ENCODE peak calls at places on chromosomes 6 and 20, in ten cellular contexts. One of them, this sample, is unnamed.
A peak's percentile ranks its signal among the peaks of the same experiment; 100 is the strongest.

GRCh38 chr6:108945686-108946158 is 97.5 kb downstream of the ARMC2 start:
- DNase-seq in ELF-1: no peak
- DNase-seq in T1000: no peak
- DNase-seq in stimulated activated CD8-positive, alpha-beta memory T cell treated with anti-CD3 and anti-CD28 coated beads, Interleukin-12 subunit alpha, Interleukin-12 subunit beta, amount 100 ng/mL, for 4 hours: no peak
- DNase-seq in activated naive CD4-positive, alpha-beta T cell: no peak
- DNase-seq in T-helper 17 cell: no peak
- DNase-seq in LoVo: no peak
- DNase-seq in AG08396: peak; percentile 40
- DNase-seq in neural crest cell: no peak
- DNase-seq in neural progenitor cell: no peak
- DNase-seq in this sample: peak; percentile 42

GRCh38 chr20:34269996-34270627 is 28.9 kb downstream of the ASIP start:
- DNase-seq in T1000: no peak
- DNase-seq in stimulated activated CD8-positive, alpha-beta memory T cell treated with anti-CD3 and anti-CD28 coated beads, Interleukin-12 subunit alpha, Interleukin-12 subunit beta, amount 100 ng/mL, for 4 hours: no peak
- DNase-seq in neural progenitor cell: no peak
- DNase-seq in activated naive CD4-positive, alpha-beta T cell: no peak
- DNase-seq in ELF-1: no peak
- DNase-seq in T-helper 17 cell: no peak
- DNase-seq in neural crest cell: no peak
- DNase-seq in AG08396: no peak
- DNase-seq in LoVo: no peak
- DNase-seq in this sample: no peak

GRCh38 chr6:29797966-29798365 is 29.7 kb upstream of the HLA-G start:
- DNase-seq in neural crest cell: no peak
- DNase-seq in stimulated activated CD8-positive, alpha-beta memory T cell treated with anti-CD3 and anti-CD28 coated beads, Interleukin-12 subunit alpha, Interleukin-12 subunit beta, amount 100 ng/mL, for 4 hours: no peak
- DNase-seq in LoVo: no peak
- DNase-seq in T1000: no peak
- DNase-seq in neural progenitor cell: peak; percentile 54
- DNase-seq in T-helper 17 cell: no peak
- DNase-seq in activated naive CD4-positive, alpha-beta T cell: no peak
- DNase-seq in ELF-1: no peak
- DNase-seq in AG08396: no peak
- DNase-seq in this sample: no peak

GRCh38 chr20:18588554-18589043 is 745 bp downstream of the DTD1 start:
- DNase-seq in AG08396: no peak
- DNase-seq in ELF-1: no peak
- DNase-seq in T-helper 17 cell: no peak
- DNase-seq in stimulated activated CD8-positive, alpha-beta memory T cell treated with anti-CD3 and anti-CD28 coated beads, Interleukin-12 subunit alpha, Interleukin-12 subunit beta, amount 100 ng/mL, for 4 hours: no peak
- DNase-seq in LoVo: no peak
- DNase-seq in activated naive CD4-positive, alpha-beta T cell: no peak
- DNase-seq in T1000: no peak
- DNase-seq in neural progenitor cell: peak; percentile 58
- DNase-seq in neural crest cell: no peak
- DNase-seq in this sample: no peak

GRCh38 chr6:28633445-28634215 is 107.9 kb downstream of the GPX5 start:
- DNase-seq in T1000: no peak
- DNase-seq in neural progenitor cell: peak; percentile 49
- DNase-seq in neural crest cell: no peak
- DNase-seq in LoVo: no peak
- DNase-seq in ELF-1: no peak
- DNase-seq in AG08396: no peak
- DNase-seq in T-helper 17 cell: no peak
- DNase-seq in activated naive CD4-positive, alpha-beta T cell: no peak
- DNase-seq in stimulated activated CD8-positive, alpha-beta memory T cell treated with anti-CD3 and anti-CD28 coated beads, Interleukin-12 subunit alpha, Interleukin-12 subunit beta, amount 100 ng/mL, for 4 hours: no peak
- DNase-seq in this sample: no peak

GRCh38 chr6:160348552-160349441 is 619 bp downstream of the SLC22A3 start:
- DNase-seq in ELF-1: peak; percentile 64
- DNase-seq in T-helper 17 cell: no peak
- DNase-seq in T1000: peak; percentile 10
- DNase-seq in activated naive CD4-positive, alpha-beta T cell: no peak
- DNase-seq in AG08396: peak; percentile 32
- DNase-seq in neural progenitor cell: peak; percentile 65
- DNase-seq in neural crest cell: peak; percentile 36
- DNase-seq in stimulated activated CD8-positive, alpha-beta memory T cell treated with anti-CD3 and anti-CD28 coated beads, Interleukin-12 subunit alpha, Interleukin-12 subunit beta, amount 100 ng/mL, for 4 hours: no peak
- DNase-seq in LoVo: peak; percentile 31
- DNase-seq in this sample: peak; percentile 76

GRCh38 chr6:158498362-158498761 is 61.5 kb upstream of the TMEM181 start:
- DNase-seq in activated naive CD4-positive, alpha-beta T cell: no peak
- DNase-seq in T1000: no peak
- DNase-seq in T-helper 17 cell: no peak
- DNase-seq in LoVo: no peak
- DNase-seq in neural progenitor cell: no peak
- DNase-seq in stimulated activated CD8-positive, alpha-beta memory T cell treated with anti-CD3 and anti-CD28 coated beads, Interleukin-12 subunit alpha, Interleukin-12 subunit beta, amount 100 ng/mL, for 4 hours: no peak
- DNase-seq in ELF-1: no peak
- DNase-seq in AG08396: no peak
- DNase-seq in neural crest cell: no peak
- DNase-seq in this sample: no peak

GRCh38 chr6:44542401-44543116 is 155.1 kb downstream of the CDC5L start:
- DNase-seq in neural progenitor cell: peak; percentile 65
- DNase-seq in neural crest cell: no peak
- DNase-seq in AG08396: peak; percentile 26
- DNase-seq in T1000: no peak
- DNase-seq in T-helper 17 cell: no peak
- DNase-seq in stimulated activated CD8-positive, alpha-beta memory T cell treated with anti-CD3 and anti-CD28 coated beads, Interleukin-12 subunit alpha, Interleukin-12 subunit beta, amount 100 ng/mL, for 4 hours: no peak
- DNase-seq in LoVo: no peak
- DNase-seq in activated naive CD4-positive, alpha-beta T cell: no peak
- DNase-seq in ELF-1: peak; percentile 73
- DNase-seq in this sample: peak; percentile 52

GRCh38 chr6:166567107-166567506 is 19.4 kb downstream of the RAMACL start:
- DNase-seq in neural progenitor cell: no peak
- DNase-seq in ELF-1: no peak
- DNase-seq in T-helper 17 cell: no peak
- DNase-seq in LoVo: no peak
- DNase-seq in T1000: peak; percentile 27
- DNase-seq in stimulated activated CD8-positive, alpha-beta memory T cell treated with anti-CD3 and anti-CD28 coated beads, Interleukin-12 subunit alpha, Interleukin-12 subunit beta, amount 100 ng/mL, for 4 hours: no peak
- DNase-seq in AG08396: peak; percentile 81
- DNase-seq in activated naive CD4-positive, alpha-beta T cell: no peak
- DNase-seq in neural crest cell: no peak
- DNase-seq in this sample: no peak

This sample was measured in retina.